ENCODE peak calls at places on chromosomes 6 and 20, in eight cellular contexts. U, Z, P, X, V, W, B and A are unnamed samples.

GRCh38 chr6:156269751-156270369 is 507.3 kb upstream of the ARID1B start:
- ATAC-seq in U (no peak), Z (peak), P (no peak), X (no peak), V (peak), W (no peak), B (no peak), A (no peak)

GRCh38 chr20:59317332-59317731 is 16.9 kb downstream of the EDN3 start:
- ATAC-seq in U (no peak), Z (no peak), P (peak), X (no peak), V (no peak), W (no peak), B (no peak), A (no peak)

GRCh38 chr20:41657655-41658054 is 39.5 kb upstream of the CHD6 start:
- ATAC-seq in U (no peak), Z (no peak), P (no peak), X (no peak), V (no peak), W (no peak), B (no peak), A (no peak)

GRCh38 chr6:57216235-57217101 is 5.6 kb downstream of the RAB23 start:
- ATAC-seq in U (no peak), Z (no peak), P (no peak), X (peak), V (no peak), W (no peak), B (no peak), A (peak)

GRCh38 chr20:60024801-60025200 is 66.6 kb downstream of the CDH26 start:
- ATAC-seq in U (no peak), Z (no peak), P (no peak), X (no peak), V (no peak), W (no peak), B (no peak), A (no peak)

GRCh38 chr6:150466196-150466595 is 97.4 kb downstream of the IYD start:
- ATAC-seq in U (no peak), Z (no peak), P (no peak), X (no peak), V (no peak), W (no peak), B (no peak), A (no peak)

GRCh38 chr6:47147836-47148344 is 105.8 kb upstream of the ADGRF1 start:
- ATAC-seq in U (peak), Z (no peak), P (no peak), X (no peak), V (no peak), W (no peak), B (no peak), A (no peak)

GRCh38 chr6:53829698-53830221 is 35.0 kb downstream of the LRRC1 start:
- ATAC-seq in U (no peak), Z (no peak), P (no peak), X (no peak), V (no peak), W (no peak), B (no peak), A (no peak)

GRCh38 chr6:157077251-157077650 is 246.1 kb downstream of the TMEM242 start:
- ATAC-seq in U (no peak), Z (no peak), P (no peak), X (no peak), V (no peak), W (no peak), B (no peak), A (no peak)

GRCh38 chr20:44448753-44449546 is 26.7 kb upstream of the TTPAL start:
- ATAC-seq in U (no peak), Z (no peak), P (no peak), X (no peak), V (no peak), W (no peak), B (peak), A (no peak)

GRCh38 chr20:50455656-50456451 is 54.3 kb upstream of the PTPN1 start:
- ATAC-seq in U (peak), Z (no peak), P (peak), X (peak), V (no peak), W (no peak), B (no peak), A (no peak)